ENCODE peak calls at places on chromosome 10, in nine cellular contexts. O is neural progenitor cell, Q is GM23338, D is GM23248, P is hepatocyte, H is HCT116, C is PC-3, A is MM.1S, U is OCI-LY7. S is an unnamed sample.

GRCh38 chr10:1149793-1150637 is 93.8 kb downstream of the WDR37 start:
- DNase-seq in O (no peak), Q (no peak), D (no peak), P (peak), H (no peak), C (no peak), A (no peak), U (no peak), S (peak)

GRCh38 chr10:111233439-111233838 is 156.6 kb downstream of the ADRA2A start:
- DNase-seq in O (peak), Q (peak), D (peak), P (peak), H (no peak), C (peak), A (no peak), U (no peak), S (no peak)

GRCh38 chr10:79938728-79939380 is 10.1 kb downstream of the SFTPD start:
- DNase-seq in O (no peak), Q (no peak), D (no peak), P (no peak), H (no peak), C (no peak), A (no peak), U (peak), S (peak)

GRCh38 chr10:80454526-80455460 is 683 bp downstream of the TSPAN14 start:
- DNase-seq in O (peak), Q (peak), D (peak), P (peak), H (no peak), C (no peak), A (peak), U (peak), S (peak)

GRCh38 chr10:34655286-34656170 is 159.6 kb downstream of the PARD3 start:
- DNase-seq in O (peak), Q (peak), D (peak), P (peak), H (peak), C (peak), A (peak), U (peak), S (peak)

GRCh38 chr10:49119746-49120145 is 4.4 kb upstream of the VSTM4 start:
- DNase-seq in O (no peak), Q (no peak), D (peak), P (no peak), H (no peak), C (peak), A (no peak), U (no peak), S (no peak)

GRCh38 chr10:42980553-42981357 is 96.1 kb upstream of the RET start:
- DNase-seq in O (no peak), Q (no peak), D (no peak), P (no peak), H (no peak), C (no peak), A (no peak), U (no peak), S (no peak)

GRCh38 chr10:97086530-97086929 is 99.2 kb downstream of the SLIT1 start:
- DNase-seq in O (no peak), Q (no peak), D (no peak), P (no peak), H (no peak), C (no peak), A (no peak), U (no peak), S (no peak)

GRCh38 chr10:116444527-116445142 is 17.0 kb downstream of the PNLIPRP3 start:
- DNase-seq in O (peak), Q (peak), D (peak), P (peak), H (peak), C (peak), A (peak), U (peak), S (peak)

GRCh38 chr10:27490807-27491206 is 13.3 kb upstream of the RAB18 start:
- DNase-seq in O (no peak), Q (no peak), D (peak), P (peak), H (no peak), C (peak), A (no peak), U (no peak), S (no peak)

GRCh38 chr10:31320179-31320597 is 1.2 kb downstream of the ZEB1 start:
- DNase-seq in O (peak), Q (peak), D (peak), P (peak), H (no peak), C (peak), A (peak), U (peak), S (peak)

GRCh38 chr10:63129888-63130287 is 3.2 kb upstream of the NRBF2 start:
- DNase-seq in O (peak), Q (peak), D (no peak), P (no peak), H (no peak), C (no peak), A (no peak), U (no peak), S (no peak)

GRCh38 chr10:14146005-14146404 is 184.7 kb downstream of the FRMD4A start:
- DNase-seq in O (no peak), Q (no peak), D (peak), P (no peak), H (no peak), C (peak), A (no peak), U (no peak), S (no peak)

GRCh38 chr10:93565421-93565820 is 1.0 kb upstream of the FFAR4 start:
- DNase-seq in O (no peak), Q (no peak), D (no peak), P (no peak), H (no peak), C (no peak), A (no peak), U (no peak), S (no peak)

GRCh38 chr10:45564303-45564959 is 108.1 kb downstream of the ZFAND4 start:
- DNase-seq in O (no peak), Q (no peak), D (no peak), P (no peak), H (no peak), C (no peak), A (no peak), U (no peak), S (no peak)

GRCh38 chr10:131653550-131654470 is 247.0 kb upstream of the PPP2R2D start:
- DNase-seq in O (no peak), Q (no peak), D (no peak), P (no peak), H (no peak), C (no peak), A (no peak), U (no peak), S (no peak)

GRCh38 chr10:32367793-32368453 is 21.0 kb upstream of the EPC1 start:
- DNase-seq in O (peak), Q (peak), D (peak), P (peak), H (peak), C (peak), A (peak), U (peak), S (peak)

GRCh38 chr10:93991596-93992284 is 2.0 kb upstream of the PLCE1 start:
- DNase-seq in O (peak), Q (peak), D (peak), P (peak), H (peak), C (peak), A (no peak), U (no peak), S (no peak)

GRCh38 chr10:68900427-68901105 is 549 bp upstream of the DDX50 start:
- DNase-seq in O (no peak), Q (no peak), D (peak), P (no peak), H (no peak), C (no peak), A (no peak), U (peak), S (no peak)

GRCh38 chr10:4691776-4692175 is 134.2 kb upstream of the AKR1E2 start:
- DNase-seq in O (no peak), Q (no peak), D (peak), P (no peak), H (no peak), C (peak), A (no peak), U (no peak), S (no peak)

GRCh38 chr10:18610517-18610916 is 40.9 kb downstream of the NSUN6 start:
- DNase-seq in O (peak), Q (no peak), D (peak), P (peak), H (peak), C (peak), A (no peak), U (no peak), S (peak)

GRCh38 chr10:13660545-13660920 is 73.8 kb downstream of the PRPF18 start:
- DNase-seq in O (no peak), Q (no peak), D (peak), P (no peak), H (no peak), C (no peak), A (no peak), U (no peak), S (no peak)

GRCh38 chr10:91759581-91759986 is 38.6 kb upstream of the TNKS2 start:
- DNase-seq in O (no peak), Q (no peak), D (peak), P (no peak), H (no peak), C (peak), A (no peak), U (peak), S (no peak)

GRCh38 chr10:93199221-93199681 is 125.6 kb downstream of the CYP26A1 start:
- DNase-seq in O (peak), Q (no peak), D (peak), P (peak), H (no peak), C (peak), A (no peak), U (no peak), S (no peak)

GRCh38 chr10:97889461-97890265 is 40.0 kb downstream of the GOLGA7B start:
- DNase-seq in O (no peak), Q (peak), D (peak), P (peak), H (peak), C (peak), A (no peak), U (no peak), S (peak)

GRCh38 chr10:4498763-4499251 is 327.2 kb upstream of the AKR1E2 start:
- DNase-seq in O (no peak), Q (no peak), D (peak), P (peak), H (no peak), C (peak), A (no peak), U (no peak), S (no peak)

GRCh38 chr10:23362879-23363787 is 18.5 kb upstream of the C10orf67 start:
- DNase-seq in O (no peak), Q (peak), D (no peak), P (no peak), H (no peak), C (no peak), A (no peak), U (peak), S (no peak)

GRCh38 chr10:80409121-80409520 is 770 bp downstream of the PRXL2A start:
- DNase-seq in O (no peak), Q (peak), D (no peak), P (peak), H (no peak), C (no peak), A (no peak), U (no peak), S (peak)

GRCh38 chr10:49053053-49053997 is 62.0 kb downstream of the VSTM4 start:
- DNase-seq in O (no peak), Q (no peak), D (no peak), P (no peak), H (no peak), C (no peak), A (peak), U (peak), S (no peak)

GRCh38 chr10:112139176-112139575 is 44.4 kb downstream of the GPAM start:
- DNase-seq in O (no peak), Q (no peak), D (no peak), P (no peak), H (no peak), C (no peak), A (no peak), U (no peak), S (no peak)

GRCh38 chr10:71243756-71244637 is 31.6 kb downstream of the UNC5B start:
- DNase-seq in O (no peak), Q (no peak), D (peak), P (no peak), H (no peak), C (peak), A (no peak), U (no peak), S (no peak)

GRCh38 chr10:62766383-62766782 is 38.1 kb upstream of the ADO start:
- DNase-seq in O (no peak), Q (no peak), D (no peak), P (peak), H (no peak), C (no peak), A (no peak), U (no peak), S (no peak)

GRCh38 chr10:62924344-62924748 is 108.2 kb upstream of the EGR2 start:
- DNase-seq in O (peak), Q (peak), D (no peak), P (peak), H (peak), C (no peak), A (no peak), U (no peak), S (peak)

GRCh38 chr10:130833596-130833995 is 477.9 kb downstream of the TCERG1L start:
- DNase-seq in O (no peak), Q (no peak), D (no peak), P (no peak), H (no peak), C (no peak), A (no peak), U (no peak), S (no peak)

GRCh38 chr10:17617031-17617911 is at the start of gene HACD1:
- DNase-seq in O (peak), Q (peak), D (peak), P (peak), H (peak), C (peak), A (no peak), U (no peak), S (peak)

GRCh38 chr10:61153766-61154165 is 209.8 kb upstream of the RHOBTB1 start:
- DNase-seq in O (no peak), Q (no peak), D (no peak), P (no peak), H (no peak), C (no peak), A (no peak), U (no peak), S (no peak)

GRCh38 chr10:33252794-33253203 is 81.7 kb downstream of the NRP1 start:
- DNase-seq in O (no peak), Q (no peak), D (peak), P (no peak), H (no peak), C (peak), A (no peak), U (no peak), S (no peak)

GRCh38 chr10:116732546-116732945 is 9.8 kb downstream of the HSPA12A start:
- DNase-seq in O (no peak), Q (peak), D (peak), P (no peak), H (no peak), C (no peak), A (no peak), U (no peak), S (no peak)

GRCh38 chr10:94042814-94043175 is 49.1 kb downstream of the PLCE1 start:
- DNase-seq in O (no peak), Q (no peak), D (peak), P (peak), H (no peak), C (no peak), A (no peak), U (no peak), S (no peak)

GRCh38 chr10:127218658-127219057 is 22.3 kb upstream of the INSYN2A start:
- DNase-seq in O (no peak), Q (no peak), D (no peak), P (no peak), H (no peak), C (no peak), A (no peak), U (no peak), S (no peak)

GRCh38 chr10:127216786-127217185 is 20.4 kb upstream of the INSYN2A start:
- DNase-seq in O (no peak), Q (peak), D (peak), P (no peak), H (no peak), C (peak), A (no peak), U (no peak), S (no peak)

GRCh38 chr10:127210936-127211335 is 14.5 kb upstream of the INSYN2A start:
- DNase-seq in O (no peak), Q (no peak), D (no peak), P (no peak), H (no peak), C (no peak), A (no peak), U (no peak), S (no peak)

GRCh38 chr10:127216284-127216683 is 19.9 kb upstream of the INSYN2A start:
- DNase-seq in O (no peak), Q (peak), D (no peak), P (no peak), H (no peak), C (no peak), A (no peak), U (no peak), S (no peak)

DNA sequence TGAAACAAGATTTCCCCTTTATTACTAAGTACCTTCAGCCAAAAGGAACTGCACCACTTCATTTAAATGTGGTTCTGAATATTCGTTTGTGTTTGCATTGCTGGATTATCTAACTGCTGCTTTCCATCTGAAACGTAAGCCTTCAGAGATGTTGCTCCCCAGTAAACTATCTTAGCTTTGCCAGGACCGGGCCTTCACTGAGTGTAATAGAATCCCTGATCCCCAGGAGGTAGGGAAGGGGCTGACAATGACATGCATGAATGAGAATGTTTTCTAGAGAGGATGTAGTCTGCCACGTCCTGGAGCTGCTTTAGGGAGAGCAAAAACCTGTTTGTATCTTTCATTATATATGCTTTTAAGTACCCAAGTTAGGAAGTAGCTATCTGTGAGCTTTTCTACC is 19.5 kb upstream of the INSYN2A start:
- DNase-seq in O (peak), Q (peak), D (no peak), P (no peak), H (no peak), C (no peak), A (no peak), U (no peak), S (no peak)
- TF ChIP-seq EZH2phosphoT487 in O (no peak), Q (no peak), D (no peak), P (no peak), H (no peak), C (no peak), A (no peak), U (no peak), S (no peak)

GRCh38 chr10:95290801-95291633 is at the start of gene PDLIM1:
- DNase-seq in O (peak), Q (peak), D (peak), P (peak), H (no peak), C (peak), A (peak), U (peak), S (peak)
- TF ChIP-seq EZH2phosphoT487 in O (peak), Q (no peak), D (no peak), P (no peak), H (no peak), C (no peak), A (no peak), U (no peak), S (no peak)

DNA sequence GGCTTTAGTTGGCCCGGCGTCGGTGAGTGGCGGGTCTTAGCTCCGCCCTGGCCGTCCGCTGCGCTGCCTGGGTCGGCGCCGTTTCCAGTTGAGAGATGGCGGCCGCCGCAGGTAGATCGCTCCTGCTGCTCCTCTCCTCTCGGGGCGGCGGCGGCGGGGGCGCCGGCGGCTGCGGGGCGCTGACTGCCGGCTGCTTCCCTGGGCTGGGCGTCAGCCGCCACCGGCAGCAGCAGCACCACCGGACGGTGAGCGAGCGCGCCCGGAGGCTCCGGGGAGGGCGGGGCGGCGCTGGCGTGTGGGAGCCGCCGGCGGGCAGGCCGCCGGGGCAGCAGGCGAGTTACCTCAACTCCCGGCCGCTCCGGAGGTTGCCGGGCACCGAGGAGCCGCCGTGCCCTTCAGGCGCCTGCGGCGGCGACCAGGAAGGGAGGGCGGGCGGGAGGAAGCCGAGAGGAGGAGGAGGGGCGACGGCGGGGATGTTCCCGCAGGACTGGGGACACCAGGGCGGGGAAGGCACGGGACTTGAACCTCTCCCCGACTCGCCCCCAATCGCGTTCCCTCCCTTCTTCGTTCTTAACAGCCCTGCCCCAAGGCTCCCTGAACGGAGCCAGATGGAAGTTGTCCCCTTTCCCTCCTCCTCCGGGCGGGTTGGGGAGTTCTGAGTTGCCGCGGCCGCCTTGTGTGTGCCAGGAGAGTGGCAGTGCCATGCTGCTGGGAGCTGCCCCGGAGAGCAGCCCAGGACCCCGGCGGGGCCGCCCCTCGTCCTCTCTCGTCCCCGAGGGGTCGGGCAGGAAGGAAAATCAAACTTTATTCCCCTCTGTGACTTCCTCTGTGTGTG is at the start of gene MCU:
- DNase-seq in O (peak), Q (peak), D (peak), P (peak), H (no peak), C (peak), A (peak), U (peak), S (peak)
- TF ChIP-seq EZH2phosphoT487 in O (no peak), Q (no peak), D (no peak), P (no peak), H (no peak), C (no peak), A (no peak), U (no peak), S (no peak)

DNA sequence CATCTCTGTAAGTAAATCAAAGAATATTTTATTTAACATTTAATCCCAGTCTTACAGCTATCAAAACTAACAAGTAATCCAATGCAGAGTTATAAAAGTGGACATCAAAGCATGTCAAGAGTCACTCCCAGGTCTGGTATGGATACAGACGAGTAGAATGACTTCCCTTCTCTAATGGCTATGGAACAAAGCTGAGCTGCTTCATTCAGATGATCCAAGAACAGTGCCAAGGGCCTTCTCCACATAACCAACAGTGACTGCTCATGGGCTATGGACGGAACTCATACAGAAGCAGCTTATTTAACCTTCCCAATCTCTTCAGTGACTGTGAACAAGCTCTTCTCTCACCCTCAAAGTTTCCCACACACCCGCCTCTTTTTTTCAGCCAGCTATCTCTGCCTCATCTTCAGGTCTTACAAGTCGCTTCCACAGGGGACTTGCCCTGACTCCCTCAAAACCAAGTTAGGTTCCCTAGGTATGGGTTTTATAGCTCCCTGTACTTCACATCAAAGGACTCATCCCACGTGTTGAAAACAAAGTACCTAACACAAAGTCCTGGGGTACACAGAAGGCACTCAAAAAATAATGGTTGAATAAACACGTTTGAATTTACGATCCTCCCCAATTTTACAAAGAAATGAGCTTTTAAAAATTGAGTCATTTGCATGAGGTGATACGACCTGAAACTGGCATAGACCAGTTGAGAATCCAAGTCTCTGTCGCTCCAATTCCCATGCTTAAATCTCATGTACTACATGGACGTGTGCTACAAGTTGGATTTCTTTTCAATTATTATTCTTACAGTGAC is 3.1 kb downstream of the USP6NL start:
- DNase-seq in O (no peak), Q (no peak), D (no peak), P (no peak), H (no peak), C (no peak), A (no peak), U (peak), S (no peak)
- TF ChIP-seq EZH2phosphoT487 in O (no peak), Q (no peak), D (no peak), P (no peak), H (no peak), C (no peak), A (no peak), U (no peak), S (no peak)

GRCh38 chr10:119410361-119411116 is 132.0 kb downstream of the RGS10 start:
- DNase-seq in O (no peak), Q (no peak), D (no peak), P (no peak), H (no peak), C (no peak), A (no peak), U (no peak), S (no peak)
- TF ChIP-seq EZH2phosphoT487 in O (no peak), Q (no peak), D (no peak), P (no peak), H (no peak), C (no peak), A (no peak), U (no peak), S (no peak)